ENCODE peak calls at places on chromosomes 4 and X, in four cellular contexts. Z, B, E and D are unnamed samples.

GRCh38 chr4:55124337-55125076 is 888 bp downstream of the KDR start:
- DNase-seq in B (peak), E (no peak), Z (no peak), D (no peak)

GRCh38 chrX:18983711-18984380 is at the start of gene PHKA2:
- DNase-seq in E (peak), Z (peak), B (peak), D (no peak)

GRCh38 chrX:46308106-46308505 is 237.1 kb downstream of the ZNF674 start:
- DNase-seq in Z (no peak), B (no peak), E (no peak), D (no peak)

GRCh38 chr4:109925396-109925795 is 12.7 kb downstream of the EGF start:
- DNase-seq in Z (no peak), E (no peak), B (no peak), D (no peak)

GRCh38 chr4:70687821-70688794 is at the start of gene UTP3:
- DNase-seq in Z (peak), B (peak), E (peak), D (peak)

GRCh38 chr4:172680701-172681100 is 487.9 kb upstream of the GALNT7 start:
- DNase-seq in E (no peak), Z (no peak), B (no peak), D (no peak)

GRCh38 chr4:8219236-8219635 is 20.1 kb downstream of the SH3TC1 start:
- DNase-seq in B (no peak), Z (no peak), E (no peak), D (no peak)

GRCh38 chrX:16892504-16893362 is 22.6 kb upstream of the RBBP7 start:
- DNase-seq in B (peak), Z (peak), E (peak), D (peak)

GRCh38 chr4:171985129-171985528 is 171.9 kb downstream of the GALNTL6 start:
- DNase-seq in B (no peak), Z (no peak), E (no peak), D (peak)

GRCh38 chr4:41217020-41217333 is 2.6 kb upstream of the APBB2 start:
- DNase-seq in B (no peak), E (no peak), Z (no peak), D (no peak)

GRCh38 chr4:188722911-188723310 is 583.7 kb downstream of the TRIML1 start:
- DNase-seq in Z (no peak), E (no peak), B (no peak), D (no peak)

GRCh38 chr4:17662694-17663093 is 48.3 kb downstream of the MED28 start:
- DNase-seq in Z (no peak), B (peak), E (no peak), D (no peak)

GRCh38 chr4:13990596-13991589 is 363.4 kb upstream of the BOD1L1 start:
- DNase-seq in B (peak), Z (no peak), E (no peak), D (peak)

GRCh38 chr4:183136880-183137279 is 37.8 kb downstream of the WWC2 start:
- DNase-seq in Z (no peak), B (no peak), E (no peak), D (no peak)

GRCh38 chr4:56633486-56633885 is 47.6 kb downstream of the HOPX start:
- DNase-seq in B (no peak), Z (no peak), E (no peak), D (no peak)

GRCh38 chrX:107713205-107714195 is 62.1 kb downstream of the TSC22D3 start:
- DNase-seq in E (no peak), B (peak), Z (no peak), D (no peak)

GRCh38 chr4:32986236-32986635 is 2266.1 kb downstream of the PCDH7 start:
- DNase-seq in Z (no peak), E (no peak), B (no peak), D (no peak)

GRCh38 chrX:119427024-119427794 is 28.1 kb downstream of the SLC25A43 start:
- DNase-seq in B (peak), E (peak), Z (no peak), D (no peak)

GRCh38 chr4:124234771-124235170 is 477.8 kb downstream of the ANKRD50 start:
- DNase-seq in B (no peak), E (no peak), Z (no peak), D (no peak)

GRCh38 chr4:173469622-173470021 is 60.4 kb downstream of the HAND2 start:
- DNase-seq in B (no peak), Z (no peak), E (no peak), D (no peak)

GRCh38 chr4:183733181-183733580 is 74.1 kb downstream of the TRAPPC11 start:
- DNase-seq in Z (no peak), B (no peak), E (no peak), D (no peak)

GRCh38 chr4:171983935-171984805 is 171.0 kb downstream of the GALNTL6 start:
- DNase-seq in E (no peak), Z (no peak), B (no peak), D (peak)

GRCh38 chrX:136619889-136620505 is 28.0 kb upstream of the CD40LG start:
- DNase-seq in B (no peak), Z (no peak), E (no peak), D (no peak)

GRCh38 chr4:121758896-121759568 is 5.9 kb downstream of the SMIM43 start:
- DNase-seq in E (no peak), B (peak), Z (no peak), D (no peak)

GRCh38 chr4:137310593-137311490 is 221.5 kb downstream of the PCDH18 start:
- DNase-seq in Z (no peak), E (no peak), B (peak), D (peak)

GRCh38 chrX:102765794-102766193 is 45.3 kb downstream of the GPRASP3 start:
- DNase-seq in E (no peak), B (peak), Z (no peak), D (no peak)

GRCh38 chrX:115616943-115617563 is 56.1 kb downstream of the PLS3 start:
- DNase-seq in Z (no peak), E (no peak), B (no peak), D (peak)

GRCh38 chrX:34918856-34919255 is 23.7 kb upstream of the FAM47B start:
- DNase-seq in Z (no peak), E (no peak), B (peak), D (peak)

GRCh38 chrX:24293412-24293811 is 20.5 kb downstream of the SUPT20HL2 start:
- DNase-seq in E (no peak), Z (no peak), B (no peak), D (no peak)

GRCh38 chr4:14520171-14520570 is 482.1 kb upstream of the CPEB2 start:
- DNase-seq in E (no peak), Z (no peak), B (peak), D (peak)

GRCh38 chr4:127759228-127759820 is 22.8 kb upstream of the HSPA4L start:
- DNase-seq in Z (no peak), B (no peak), E (no peak), D (no peak)

GRCh38 chr4:90580271-90580825 is 453.2 kb downstream of the CCSER1 start:
- DNase-seq in E (no peak), Z (no peak), B (no peak), D (no peak)

GRCh38 chr4:56301181-56302076 is 85.9 kb downstream of the AASDH start:
- DNase-seq in E (peak), Z (peak), B (peak), D (peak)

GRCh38 chr4:2461246-2461960 is 7.5 kb upstream of the RNF4 start:
- DNase-seq in E (no peak), B (no peak), Z (no peak), D (no peak)

GRCh38 chr4:82694106-82694505 is 104.5 kb downstream of the SCD5 start:
- DNase-seq in E (no peak), B (no peak), Z (no peak), D (no peak)

GRCh38 chr4:183337349-183337748 is 15.1 kb upstream of the CLDN24 start:
- DNase-seq in Z (no peak), B (no peak), E (no peak), D (peak)

GRCh38 chr4:153151535-153152452 is 52.4 kb upstream of the TRIM2 start:
- DNase-seq in B (peak), E (peak), Z (no peak), D (peak)

GRCh38 chr4:77826280-77826679 is 7.1 kb upstream of the CNOT6L start:
- DNase-seq in E (no peak), B (no peak), Z (no peak), D (no peak)

GRCh38 chrX:7925867-7926472 is 1.2 kb downstream of the PNPLA4 start:
- DNase-seq in E (peak), B (peak), Z (peak), D (peak)
- TF ChIP-seq CTCF in E (peak), B (peak), Z (peak), D (peak)

GRCh38 chr4:139844459-139845036 is 178.9 kb downstream of the MGST2 start:
- DNase-seq in B (no peak), Z (no peak), E (no peak), D (no peak)
- H3K27ac ChIP-seq in B (no peak), Z (no peak), E (no peak), D (no peak)

GRCh38 chrX:132294776-132295495 is 75.7 kb upstream of the RAP2C start:
- DNase-seq in Z (no peak), B (no peak), E (no peak), D (no peak)

GRCh38 chrX:132294192-132294591 is 74.9 kb upstream of the RAP2C start:
- DNase-seq in E (no peak), B (no peak), Z (no peak), D (no peak)

GRCh38 chrX:132292753-132293152 is 73.5 kb upstream of the RAP2C start:
- DNase-seq in B (peak), E (peak), Z (no peak), D (peak)
- TF ChIP-seq CTCF in B (peak), E (no peak), Z (peak), D (peak)

DNA sequence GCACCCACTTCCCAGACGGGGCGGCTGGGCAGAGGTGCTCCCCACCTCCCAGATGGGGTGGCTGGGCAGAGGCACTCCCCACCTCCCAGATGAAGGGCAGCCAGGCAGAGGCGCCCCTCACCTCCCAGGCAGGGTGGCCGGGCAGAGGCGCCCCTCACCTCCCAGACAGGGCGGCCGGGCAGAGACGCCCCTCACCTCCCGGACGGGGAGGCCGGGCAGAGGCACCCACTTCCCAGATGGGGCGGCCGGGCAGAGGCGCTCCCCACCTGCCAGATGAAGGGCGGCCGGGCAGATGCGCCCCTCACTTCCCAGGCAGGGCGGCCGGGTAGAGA is 61.2 kb downstream of the UPRT start:
- DNase-seq in E (no peak), B (no peak), Z (no peak), D (no peak)
- H3K27ac ChIP-seq in E (no peak), B (no peak), Z (no peak), D (no peak)

GRCh38 chr4:168710353-168710946 is 213.6 kb downstream of the PALLD start:
- DNase-seq in E (peak), Z (peak), B (peak), D (peak)

GRCh38 chr4:168712316-168712855 is 215.5 kb downstream of the PALLD start:
- DNase-seq in E (no peak), Z (no peak), B (no peak), D (no peak)

GRCh38 chr4:168708108-168708507 is 211.3 kb downstream of the PALLD start:
- DNase-seq in B (no peak), Z (no peak), E (no peak), D (no peak)

GRCh38 chr4:168713193-168713592 is 216.3 kb downstream of the PALLD start:
- DNase-seq in E (no peak), B (no peak), Z (no peak), D (no peak)

GRCh38 chr4:168711197-168712120 is 214.6 kb downstream of the PALLD start:
- DNase-seq in Z (peak), B (peak), E (no peak), D (peak)
- TF ChIP-seq CTCF in Z (no peak), B (no peak), E (no peak), D (no peak)

DNA sequence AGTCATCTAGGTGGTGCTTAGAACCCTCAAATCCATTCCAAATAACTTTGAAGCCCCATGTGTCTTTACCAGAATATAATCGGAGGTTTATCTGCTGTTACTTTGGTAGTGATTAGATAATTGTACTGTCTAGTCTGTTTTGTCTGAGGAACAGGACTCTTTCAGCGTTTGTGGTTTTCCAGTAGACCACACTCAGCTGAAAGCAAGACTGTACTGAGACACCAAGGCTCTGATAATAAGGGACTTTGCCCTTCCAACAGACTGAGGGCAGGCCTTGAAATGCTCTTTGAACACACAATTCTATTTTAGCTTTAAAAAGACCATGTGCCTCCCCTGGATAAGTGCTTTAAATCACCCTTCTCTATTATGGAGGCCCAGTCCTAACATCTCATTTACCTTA is 76.1 kb downstream of the KLHL8 start:
- DNase-seq in Z (no peak), E (peak), B (no peak), D (no peak)
- H3K27ac ChIP-seq in Z (no peak), E (no peak), B (no peak), D (no peak)

DNA sequence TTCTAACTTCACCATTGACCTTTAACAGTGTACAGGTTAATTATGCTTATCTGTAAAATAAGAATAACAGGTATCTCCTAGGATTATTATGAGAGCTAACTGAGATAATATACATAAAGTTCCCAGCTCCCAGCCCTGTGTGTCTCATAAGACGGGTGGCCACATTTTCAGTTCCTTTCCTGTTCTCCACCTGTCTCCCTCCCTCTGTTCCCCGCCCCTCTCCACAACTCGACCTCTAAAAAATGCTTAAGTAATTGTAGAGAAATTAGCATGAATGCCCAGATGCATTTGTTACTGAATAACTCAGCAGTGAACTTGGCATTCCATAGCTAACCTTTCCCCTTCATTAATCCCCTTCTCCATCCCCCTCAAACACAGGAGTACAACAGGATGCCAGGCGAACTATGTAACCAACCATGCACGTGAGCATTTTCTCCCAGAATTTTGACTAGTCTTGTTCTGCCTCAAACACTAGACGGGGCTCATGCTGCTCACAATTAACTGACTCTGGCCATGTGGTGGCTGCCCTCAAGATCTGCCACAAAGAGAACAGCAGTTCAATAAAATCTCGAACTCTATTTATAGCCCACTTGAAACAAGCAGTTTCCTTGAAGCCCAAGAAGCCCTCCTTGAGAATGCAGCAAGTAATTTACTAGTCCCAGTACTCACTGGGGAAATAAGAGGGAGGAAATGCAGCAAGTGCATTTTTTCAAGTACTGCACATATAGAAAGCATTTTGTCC is 351.2 kb downstream of the ARHGAP24 start:
- DNase-seq in Z (peak), E (no peak), B (peak), D (peak)
- TF ChIP-seq CTCF in Z (peak), E (no peak), B (peak), D (no peak)